ENCODE peak calls at places on chromosomes 5 and 9, in seven cellular contexts. L, E, Z, J, H, B and O are unnamed samples.

GRCh38 chr5:93431255-93431654 is 149.8 kb downstream of the NR2F1-AS1 start:
- DNase-seq in B (no peak), L (no peak), H (no peak), J (no peak), E (no peak), Z (no peak), O (no peak)

GRCh38 chr5:90297045-90297764 is 112.4 kb downstream of the CETN3 start:
- DNase-seq in B (no peak), E (no peak), Z (no peak), L (no peak), J (no peak), H (no peak), O (no peak)

GRCh38 chr9:98226968-98227367 is 28.5 kb downstream of the TBC1D2 start:
- DNase-seq in B (no peak), Z (no peak), L (no peak), E (no peak), J (no peak), H (no peak), O (no peak)

GRCh38 chr9:98341157-98342102 is 86.0 kb upstream of the TBC1D2 start:
- DNase-seq in H (no peak), J (no peak), E (no peak), B (no peak), L (no peak), Z (no peak), O (no peak)

GRCh38 chr5:140235776-140236558 is 61.0 kb downstream of the CYSTM1 start:
- DNase-seq in J (no peak), E (no peak), Z (no peak), B (no peak), H (no peak), L (no peak), O (no peak)

GRCh38 chr5:148912714-148913398 is 86.4 kb downstream of the ADRB2 start:
- DNase-seq in Z (no peak), J (no peak), B (peak), L (no peak), H (no peak), E (peak), O (no peak)

GRCh38 chr9:16335788-16336580 is 534.5 kb downstream of the BNC2 start:
- DNase-seq in B (peak), J (no peak), L (no peak), E (no peak), H (no peak), Z (no peak), O (no peak)

GRCh38 chr5:59473611-59474010 is 419.9 kb downstream of the PDE4D start:
- DNase-seq in H (no peak), B (no peak), E (no peak), J (no peak), Z (no peak), L (no peak), O (no peak)

GRCh38 chr5:6377121-6377520 is 1.2 kb downstream of the MED10 start:
- DNase-seq in H (no peak), L (no peak), J (no peak), B (peak), E (no peak), Z (no peak), O (no peak)

GRCh38 chr9:125758986-125759811 is 12.0 kb downstream of the PBX3 start:
- DNase-seq in Z (peak), J (no peak), L (no peak), E (peak), B (no peak), H (no peak), O (no peak)

GRCh38 chr5:141694479-141694878 is 12.4 kb upstream of the ARAP3 start:
- DNase-seq in H (no peak), J (no peak), B (no peak), Z (no peak), L (no peak), E (no peak), O (no peak)

GRCh38 chr5:50963647-50964584 is 297.5 kb downstream of the PARP8 start:
- DNase-seq in H (no peak), Z (peak), J (no peak), E (no peak), B (no peak), L (no peak), O (no peak)

GRCh38 chr5:109676920-109677319 is 12.8 kb upstream of the MAN2A1 start:
- DNase-seq in J (no peak), B (no peak), E (no peak), L (no peak), Z (no peak), H (no peak), O (no peak)

GRCh38 chr9:83062653-83063527 is at the start of gene RASEF:
- DNase-seq in B (peak), J (no peak), Z (peak), L (peak), H (no peak), E (no peak), O (no peak)

GRCh38 chr9:133733074-133733408 is 5.1 kb downstream of the SARDH start:
- DNase-seq in L (no peak), H (no peak), Z (no peak), J (no peak), E (no peak), B (no peak), O (no peak)

GRCh38 chr9:26462751-26463150 is 429.9 kb downstream of the CAAP1 start:
- DNase-seq in H (no peak), B (no peak), E (no peak), L (no peak), Z (no peak), J (no peak), O (no peak)

GRCh38 chr5:154714271-154714986 is 40.7 kb upstream of the LARP1 start:
- DNase-seq in E (no peak), H (no peak), J (no peak), B (peak), Z (peak), L (no peak), O (no peak)

GRCh38 chr5:44372028-44372427 is 17.2 kb downstream of the FGF10 start:
- DNase-seq in Z (no peak), H (no peak), J (no peak), L (no peak), B (no peak), E (no peak), O (no peak)

GRCh38 chr5:130282044-130282443 is 377.8 kb downstream of the CHSY3 start:
- DNase-seq in J (no peak), L (no peak), H (no peak), E (no peak), B (peak), Z (no peak), O (no peak)

GRCh38 chr5:10324519-10325370 is 17.0 kb upstream of the CMBL start:
- DNase-seq in Z (no peak), B (no peak), L (no peak), E (no peak), H (no peak), J (no peak), O (no peak)

GRCh38 chr9:98251554-98251953 is 3.9 kb downstream of the TBC1D2 start:
- DNase-seq in B (peak), H (no peak), L (no peak), Z (no peak), J (no peak), E (no peak), O (no peak)

GRCh38 chr5:142426676-142427364 is 102.0 kb upstream of the SPRY4 start:
- DNase-seq in Z (no peak), L (no peak), J (no peak), E (no peak), B (peak), H (no peak), O (no peak)

GRCh38 chr5:158725223-158725825 is 374.4 kb downstream of the EBF1 start:
- DNase-seq in B (peak), J (no peak), L (no peak), E (no peak), H (no peak), Z (no peak), O (no peak)

GRCh38 chr5:166004006-166004405 is 2287.4 kb upstream of the WWC1 start:
- DNase-seq in Z (no peak), L (no peak), H (no peak), E (no peak), B (no peak), J (no peak), O (no peak)